ENCODE peak calls at places on chromosomes 16 and 17, in five cellular contexts. One of them, this sample, is unnamed.

GRCh38 chr17:42190491-42191180 is 3.7 kb downstream of the GHDC start:
- DNase-seq in GM13977: no peak
- DNase-seq in pancreas: no peak
- DNase-seq in progenitor cell of endocrine pancreas: no peak
- DNase-seq in ascending aorta: no peak
- DNase-seq in this sample: no peak

GRCh38 chr16:85717393-85718152 is 28.8 kb upstream of the GINS2 start:
- DNase-seq in progenitor cell of endocrine pancreas: peak
- DNase-seq in GM13977: peak
- DNase-seq in ascending aorta: peak
- DNase-seq in pancreas: peak
- DNase-seq in this sample: peak

GRCh38 chr16:22296225-22297113 is 740 bp upstream of the POLR3E start:
- DNase-seq in GM13977: no peak
- DNase-seq in progenitor cell of endocrine pancreas: no peak
- DNase-seq in ascending aorta: no peak
- DNase-seq in pancreas: no peak
- DNase-seq in this sample: no peak

GRCh38 chr17:1455291-1455747 is 713 bp downstream of the CRK start:
- DNase-seq in pancreas: peak
- DNase-seq in progenitor cell of endocrine pancreas: peak
- DNase-seq in ascending aorta: peak
- DNase-seq in GM13977: peak
- DNase-seq in this sample: peak

GRCh38 chr16:6602401-6602800 is 730.2 kb upstream of the RBFOX1 start:
- DNase-seq in pancreas: no peak
- DNase-seq in progenitor cell of endocrine pancreas: no peak
- DNase-seq in GM13977: no peak
- DNase-seq in ascending aorta: no peak
- DNase-seq in this sample: no peak

GRCh38 chr17:17701658-17702057 is 20.4 kb downstream of the RAI1 start:
- DNase-seq in GM13977: no peak
- DNase-seq in pancreas: no peak
- DNase-seq in ascending aorta: no peak
- DNase-seq in progenitor cell of endocrine pancreas: no peak
- DNase-seq in this sample: no peak

GRCh38 chr17:76251478-76252039 is 11.3 kb upstream of the RNF157 start:
- DNase-seq in progenitor cell of endocrine pancreas: no peak
- DNase-seq in ascending aorta: peak
- DNase-seq in pancreas: no peak
- DNase-seq in GM13977: no peak
- DNase-seq in this sample: no peak

GRCh38 chr16:89697616-89698331 is 3.7 kb downstream of the SPATA2L start:
- DNase-seq in GM13977: no peak
- DNase-seq in ascending aorta: no peak
- DNase-seq in pancreas: peak
- DNase-seq in progenitor cell of endocrine pancreas: no peak
- DNase-seq in this sample: no peak

GRCh38 chr16:73000020-73000906 is 47.7 kb downstream of the ZFHX3 start:
- DNase-seq in pancreas: no peak
- DNase-seq in progenitor cell of endocrine pancreas: no peak
- DNase-seq in GM13977: no peak
- DNase-seq in ascending aorta: peak
- DNase-seq in this sample: no peak

GRCh38 chr17:44170499-44171201 is at the start of gene ASB16:
- DNase-seq in ascending aorta: no peak
- DNase-seq in GM13977: no peak
- DNase-seq in pancreas: peak
- DNase-seq in progenitor cell of endocrine pancreas: no peak
- DNase-seq in this sample: no peak

GRCh38 chr16:48592839-48593429 is 17.0 kb downstream of the N4BP1 start:
- DNase-seq in progenitor cell of endocrine pancreas: no peak
- DNase-seq in ascending aorta: no peak
- DNase-seq in GM13977: no peak
- DNase-seq in pancreas: no peak
- DNase-seq in this sample: no peak

GRCh38 chr17:4152471-4152870 is 9.5 kb downstream of the CYB5D2 start:
- DNase-seq in pancreas: no peak
- DNase-seq in ascending aorta: no peak
- DNase-seq in GM13977: no peak
- DNase-seq in progenitor cell of endocrine pancreas: no peak
- DNase-seq in this sample: no peak

GRCh38 chr17:40112718-40113109 is 9.1 kb upstream of the MSL1 start:
- DNase-seq in progenitor cell of endocrine pancreas: no peak
- DNase-seq in ascending aorta: peak
- DNase-seq in GM13977: no peak
- DNase-seq in pancreas: no peak
- DNase-seq in this sample: no peak

GRCh38 chr17:76442341-76443338 is 10.3 kb downstream of the UBE2O start:
- DNase-seq in ascending aorta: no peak
- DNase-seq in progenitor cell of endocrine pancreas: no peak
- DNase-seq in pancreas: no peak
- DNase-seq in GM13977: no peak
- DNase-seq in this sample: no peak

GRCh38 chr17:31722251-31723056 is 136.6 kb downstream of the COPRS start:
- DNase-seq in progenitor cell of endocrine pancreas: no peak
- DNase-seq in GM13977: no peak
- DNase-seq in pancreas: no peak
- DNase-seq in ascending aorta: peak
- DNase-seq in this sample: no peak

GRCh38 chr17:56752263-56752662 is 81.5 kb downstream of the C17orf67 start:
- DNase-seq in ascending aorta: no peak
- DNase-seq in GM13977: no peak
- DNase-seq in progenitor cell of endocrine pancreas: no peak
- DNase-seq in pancreas: no peak
- DNase-seq in this sample: peak

GRCh38 chr17:76598004-76598439 is 12.4 kb upstream of the ST6GALNAC2 start:
- DNase-seq in pancreas: no peak
- DNase-seq in GM13977: no peak
- DNase-seq in progenitor cell of endocrine pancreas: no peak
- DNase-seq in ascending aorta: no peak
- DNase-seq in this sample: no peak

GRCh38 chr16:48075398-48075797 is 80.4 kb downstream of the ABCC12 start:
- DNase-seq in pancreas: no peak
- DNase-seq in GM13977: no peak
- DNase-seq in ascending aorta: no peak
- DNase-seq in progenitor cell of endocrine pancreas: no peak
- DNase-seq in this sample: no peak

GRCh38 chr16:46746821-46747776 is 1.0 kb downstream of the MYLK3 start:
- DNase-seq in pancreas: no peak
- DNase-seq in ascending aorta: no peak
- DNase-seq in progenitor cell of endocrine pancreas: no peak
- DNase-seq in GM13977: no peak
- DNase-seq in this sample: no peak

GRCh38 chr16:65119905-65120341 is 1.9 kb downstream of the CDH11 start:
- DNase-seq in pancreas: no peak
- DNase-seq in progenitor cell of endocrine pancreas: no peak
- DNase-seq in ascending aorta: no peak
- DNase-seq in GM13977: no peak
- DNase-seq in this sample: no peak

GRCh38 chr16:72401079-72401361 is 229.1 kb upstream of the PMFBP1 start:
- DNase-seq in progenitor cell of endocrine pancreas: no peak
- DNase-seq in GM13977: no peak
- DNase-seq in ascending aorta: no peak
- DNase-seq in pancreas: no peak
- DNase-seq in this sample: no peak

GRCh38 chr17:9635340-9635739 is 10.0 kb upstream of the USP43 start:
- DNase-seq in GM13977: no peak
- DNase-seq in progenitor cell of endocrine pancreas: no peak
- DNase-seq in ascending aorta: no peak
- DNase-seq in pancreas: no peak
- DNase-seq in this sample: no peak

GRCh38 chr17:48457080-48457836 is 27.2 kb upstream of the SKAP1 start:
- DNase-seq in GM13977: peak
- DNase-seq in ascending aorta: peak
- DNase-seq in pancreas: peak
- DNase-seq in progenitor cell of endocrine pancreas: peak
- DNase-seq in this sample: peak

GRCh38 chr17:17216776-17217175 is 10.6 kb upstream of the PLD6 start:
- DNase-seq in ascending aorta: no peak
- DNase-seq in progenitor cell of endocrine pancreas: no peak
- DNase-seq in pancreas: no peak
- DNase-seq in GM13977: no peak
- DNase-seq in this sample: no peak

GRCh38 chr17:13584701-13585080 is 17.0 kb downstream of the HS3ST3A1 start:
- DNase-seq in progenitor cell of endocrine pancreas: no peak
- DNase-seq in pancreas: no peak
- DNase-seq in ascending aorta: no peak
- DNase-seq in GM13977: no peak
- DNase-seq in this sample: no peak

GRCh38 chr17:3796822-3797170 is 4.2 kb downstream of the ITGAE start:
- DNase-seq in progenitor cell of endocrine pancreas: no peak
- DNase-seq in pancreas: no peak
- DNase-seq in GM13977: peak
- DNase-seq in ascending aorta: no peak
- DNase-seq in this sample: no peak

GRCh38 chr17:12985431-12986285 is 32.2 kb downstream of the ELAC2 start:
- DNase-seq in GM13977: no peak
- DNase-seq in pancreas: no peak
- DNase-seq in ascending aorta: no peak
- DNase-seq in progenitor cell of endocrine pancreas: no peak
- DNase-seq in this sample: no peak

GRCh38 chr16:56882077-56882476 is 17.1 kb downstream of the SLC12A3 start:
- DNase-seq in progenitor cell of endocrine pancreas: no peak
- DNase-seq in ascending aorta: no peak
- DNase-seq in GM13977: no peak
- DNase-seq in pancreas: no peak
- DNase-seq in this sample: no peak

GRCh38 chr17:42155614-42156045 is 841 bp upstream of the RAB5C start:
- DNase-seq in ascending aorta: no peak
- DNase-seq in pancreas: no peak
- DNase-seq in progenitor cell of endocrine pancreas: no peak
- DNase-seq in GM13977: no peak
- DNase-seq in this sample: no peak

GRCh38 chr17:70848785-70849184 is 679.5 kb downstream of the KCNJ2 start:
- DNase-seq in progenitor cell of endocrine pancreas: no peak
- DNase-seq in ascending aorta: no peak
- DNase-seq in GM13977: no peak
- DNase-seq in pancreas: no peak
- DNase-seq in this sample: no peak

GRCh38 chr16:70737377-70738082 is 51.7 kb upstream of the MTSS2 start:
- DNase-seq in progenitor cell of endocrine pancreas: no peak
- DNase-seq in GM13977: peak
- DNase-seq in pancreas: no peak
- DNase-seq in ascending aorta: peak
- DNase-seq in this sample: peak

GRCh38 chr16:50626868-50627267 is 54.2 kb downstream of the SNX20 start:
- DNase-seq in progenitor cell of endocrine pancreas: no peak
- DNase-seq in ascending aorta: no peak
- DNase-seq in pancreas: no peak
- DNase-seq in GM13977: no peak
- DNase-seq in this sample: peak

GRCh38 chr16:50625374-50625773 is 55.7 kb downstream of the SNX20 start:
- DNase-seq in ascending aorta: no peak
- DNase-seq in GM13977: no peak
- DNase-seq in progenitor cell of endocrine pancreas: no peak
- DNase-seq in pancreas: peak
- DNase-seq in this sample: no peak

GRCh38 chr16:50629334-50629733 is 51.8 kb downstream of the SNX20 start:
- DNase-seq in progenitor cell of endocrine pancreas: no peak
- DNase-seq in ascending aorta: no peak
- DNase-seq in pancreas: no peak
- DNase-seq in GM13977: no peak
- DNase-seq in this sample: no peak

GRCh38 chr16:50628156-50628802 is 52.8 kb downstream of the SNX20 start:
- DNase-seq in pancreas: no peak
- DNase-seq in ascending aorta: no peak
- DNase-seq in GM13977: no peak
- DNase-seq in progenitor cell of endocrine pancreas: no peak
- DNase-seq in this sample: no peak

DNA sequence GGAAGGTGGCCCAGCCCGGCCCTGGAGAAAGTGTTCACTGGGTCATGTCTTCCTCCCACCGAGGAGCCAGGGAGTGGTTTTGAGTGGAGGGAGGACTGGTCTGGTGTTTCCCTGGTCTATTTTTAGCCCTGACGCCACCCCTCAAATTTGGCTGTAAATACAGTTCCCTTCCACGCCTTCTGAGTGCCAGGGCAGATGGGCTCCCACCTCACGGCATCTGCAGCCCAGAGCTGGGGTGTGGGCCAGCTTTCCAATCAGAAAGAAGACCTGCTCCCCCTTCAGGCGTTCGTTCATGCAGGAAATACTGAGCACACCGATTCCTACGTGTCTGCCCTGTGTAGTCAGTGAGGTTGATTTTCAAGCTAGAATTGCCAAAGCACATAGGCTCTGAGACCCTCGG is 53.7 kb downstream of the SNX20 start:
- DNase-seq in ascending aorta: peak
- DNase-seq in progenitor cell of endocrine pancreas: no peak
- DNase-seq in GM13977: peak
- DNase-seq in pancreas: no peak
- DNase-seq in this sample: no peak
- TF ChIP-seq CTCF in ascending aorta: peak
- TF ChIP-seq CTCF in progenitor cell of endocrine pancreas: no peak
- TF ChIP-seq CTCF in GM13977: peak
- TF ChIP-seq CTCF in pancreas: no peak
- TF ChIP-seq CTCF in this sample: peak

DNA sequence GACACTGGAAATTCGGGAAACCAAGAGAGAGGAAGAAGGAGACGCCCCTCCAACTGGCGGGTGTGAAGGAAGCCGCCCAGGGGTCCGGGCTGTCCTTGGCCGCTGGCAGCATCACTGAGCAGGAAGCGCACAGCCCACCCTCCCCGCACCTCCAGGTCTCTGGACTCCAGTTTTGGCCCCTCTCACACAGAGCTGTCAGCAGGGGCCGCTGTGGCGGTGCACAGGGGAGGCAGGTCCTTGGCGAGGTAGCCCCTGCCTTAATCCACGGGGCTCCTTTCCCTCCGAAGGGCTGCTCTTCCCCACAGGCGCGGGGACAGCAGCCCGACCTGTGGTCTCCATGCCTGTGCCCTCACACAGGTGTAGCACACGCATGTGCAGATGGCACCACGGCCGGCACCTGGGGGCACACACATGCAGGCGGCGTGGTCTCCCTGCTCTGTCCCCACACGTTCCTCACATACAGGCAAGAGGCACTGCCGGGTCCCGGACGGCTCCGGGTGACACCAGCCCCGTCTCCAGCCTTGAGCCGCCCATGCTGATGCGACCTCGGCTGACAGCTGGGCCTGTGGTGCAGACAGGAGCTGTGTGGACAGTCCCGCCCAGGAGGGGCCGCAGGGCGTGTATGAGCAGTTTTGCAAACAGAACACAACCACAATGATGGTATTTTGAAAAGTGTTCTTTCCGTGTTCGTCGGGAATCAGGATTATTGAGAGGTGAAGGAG is 26.6 kb upstream of the CHMP6 start:
- DNase-seq in progenitor cell of endocrine pancreas: no peak
- DNase-seq in GM13977: no peak
- DNase-seq in ascending aorta: no peak
- DNase-seq in pancreas: no peak
- DNase-seq in this sample: no peak
- TF ChIP-seq CTCF in progenitor cell of endocrine pancreas: no peak
- TF ChIP-seq CTCF in GM13977: no peak
- TF ChIP-seq CTCF in ascending aorta: no peak
- TF ChIP-seq CTCF in pancreas: no peak
- TF ChIP-seq CTCF in this sample: no peak

GRCh38 chr16:68229431-68230175 is 6.3 kb downstream of the ESRP2 start:
- DNase-seq in ascending aorta: peak
- DNase-seq in progenitor cell of endocrine pancreas: peak
- DNase-seq in GM13977: peak
- DNase-seq in pancreas: peak
- DNase-seq in this sample: peak
- TF ChIP-seq CTCF in ascending aorta: peak
- TF ChIP-seq CTCF in progenitor cell of endocrine pancreas: peak
- TF ChIP-seq CTCF in GM13977: peak
- TF ChIP-seq CTCF in pancreas: peak
- TF ChIP-seq CTCF in this sample: peak

GRCh38 chr16:5042574-5043171 is 8.9 kb upstream of the NAGPA start:
- DNase-seq in GM13977: no peak
- DNase-seq in pancreas: no peak
- DNase-seq in progenitor cell of endocrine pancreas: no peak
- DNase-seq in ascending aorta: no peak
- DNase-seq in this sample: no peak
- TF ChIP-seq CTCF in GM13977: peak
- TF ChIP-seq CTCF in pancreas: no peak
- TF ChIP-seq CTCF in progenitor cell of endocrine pancreas: peak
- TF ChIP-seq CTCF in ascending aorta: no peak
- TF ChIP-seq CTCF in this sample: peak

This sample was measured in HL-60.